ENCODE peak calls at places on chromosomes 12 and 14, in seven cellular contexts. One of them, this sample, is unnamed.

GRCh38 chr12:55829967-55830600 is 697 bp upstream of the DNAJC14 start:
- DNase-seq in fibroblast of the aortic adventitia: no peak
- DNase-seq in astrocyte of the cerebellum: no peak
- DNase-seq in right lobe of liver: peak; percentile 80
- DNase-seq in heart left ventricle: peak; percentile 45
- DNase-seq in uterus: peak; percentile 73
- DNase-seq in cardiac fibroblast: no peak
- DNase-seq in this sample: no peak

GRCh38 chr12:105510526-105510925 is 180.0 kb downstream of the C12orf75 start:
- DNase-seq in cardiac fibroblast: no peak
- DNase-seq in heart left ventricle: no peak
- DNase-seq in fibroblast of the aortic adventitia: no peak
- DNase-seq in right lobe of liver: no peak
- DNase-seq in astrocyte of the cerebellum: no peak
- DNase-seq in uterus: no peak
- DNase-seq in this sample: no peak

GRCh38 chr14:98909251-98909944 is 362.6 kb downstream of the BCL11B start:
- DNase-seq in astrocyte of the cerebellum: peak; percentile 66
- DNase-seq in fibroblast of the aortic adventitia: no peak
- DNase-seq in right lobe of liver: no peak
- DNase-seq in cardiac fibroblast: peak; percentile 5
- DNase-seq in heart left ventricle: no peak
- DNase-seq in uterus: no peak
- DNase-seq in this sample: no peak

GRCh38 chr14:91889477-91890211 is 22.3 kb upstream of the TC2N start:
- DNase-seq in right lobe of liver: peak; percentile 83
- DNase-seq in heart left ventricle: peak; percentile 59
- DNase-seq in astrocyte of the cerebellum: no peak
- DNase-seq in fibroblast of the aortic adventitia: no peak
- DNase-seq in uterus: peak; percentile 55
- DNase-seq in cardiac fibroblast: no peak
- DNase-seq in this sample: no peak

GRCh38 chr14:50520947-50521815 is 11.2 kb downstream of the MAP4K5 start:
- DNase-seq in heart left ventricle: no peak
- DNase-seq in uterus: no peak
- DNase-seq in cardiac fibroblast: peak; percentile 33
- DNase-seq in fibroblast of the aortic adventitia: peak; percentile 85
- DNase-seq in astrocyte of the cerebellum: peak; percentile 63
- DNase-seq in right lobe of liver: no peak
- DNase-seq in this sample: peak; percentile 42

GRCh38 chr14:44339256-44339655 is 167.8 kb downstream of the FSCB start:
- DNase-seq in fibroblast of the aortic adventitia: no peak
- DNase-seq in astrocyte of the cerebellum: no peak
- DNase-seq in heart left ventricle: no peak
- DNase-seq in cardiac fibroblast: no peak
- DNase-seq in right lobe of liver: no peak
- DNase-seq in uterus: no peak
- DNase-seq in this sample: no peak

GRCh38 chr14:103030741-103031565 is 26.4 kb downstream of the CDC42BPB start:
- DNase-seq in cardiac fibroblast: no peak
- DNase-seq in uterus: no peak
- DNase-seq in fibroblast of the aortic adventitia: no peak
- DNase-seq in right lobe of liver: no peak
- DNase-seq in astrocyte of the cerebellum: no peak
- DNase-seq in heart left ventricle: no peak
- DNase-seq in this sample: no peak

GRCh38 chr14:62654641-62655040 is 390.6 kb downstream of the KCNH5 start:
- DNase-seq in heart left ventricle: no peak
- DNase-seq in uterus: no peak
- DNase-seq in cardiac fibroblast: peak; percentile 31
- DNase-seq in astrocyte of the cerebellum: peak; percentile 2
- DNase-seq in right lobe of liver: no peak
- DNase-seq in fibroblast of the aortic adventitia: peak; percentile 20
- DNase-seq in this sample: no peak

GRCh38 chr12:27595231-27595642 is 71.2 kb downstream of the PPFIBP1 start:
- DNase-seq in right lobe of liver: no peak
- DNase-seq in heart left ventricle: peak; percentile 74
- DNase-seq in uterus: peak; percentile 75
- DNase-seq in cardiac fibroblast: peak; percentile 96
- DNase-seq in fibroblast of the aortic adventitia: peak; percentile 90
- DNase-seq in astrocyte of the cerebellum: peak; percentile 89
- DNase-seq in this sample: peak; percentile 50

GRCh38 chr12:46265734-46266133 is 3.1 kb downstream of the SLC38A1 start:
- DNase-seq in heart left ventricle: no peak
- DNase-seq in astrocyte of the cerebellum: no peak
- DNase-seq in cardiac fibroblast: no peak
- DNase-seq in fibroblast of the aortic adventitia: no peak
- DNase-seq in uterus: no peak
- DNase-seq in right lobe of liver: no peak
- DNase-seq in this sample: no peak
- H3K4me3 ChIP-seq in heart left ventricle: peak overlapping the region; percentile 69
- H3K4me3 ChIP-seq in astrocyte of the cerebellum: peak overlapping the region; percentile 79
- H3K4me3 ChIP-seq in cardiac fibroblast: no peak overlapping the region
- H3K4me3 ChIP-seq in fibroblast of the aortic adventitia: peak overlapping the region; percentile 91
- H3K4me3 ChIP-seq in uterus: no peak overlapping the region
- H3K4me3 ChIP-seq in right lobe of liver: no peak overlapping the region
- H3K4me3 ChIP-seq in this sample: no peak overlapping the region

GRCh38 chr14:67882973-67883372 is 63.4 kb downstream of the RAD51B start:
- DNase-seq in heart left ventricle: no peak
- DNase-seq in astrocyte of the cerebellum: no peak
- DNase-seq in fibroblast of the aortic adventitia: no peak
- DNase-seq in uterus: no peak
- DNase-seq in right lobe of liver: no peak
- DNase-seq in cardiac fibroblast: no peak
- DNase-seq in this sample: no peak

GRCh38 chr14:67887478-67887877 is 67.9 kb downstream of the RAD51B start:
- DNase-seq in astrocyte of the cerebellum: no peak
- DNase-seq in fibroblast of the aortic adventitia: no peak
- DNase-seq in cardiac fibroblast: no peak
- DNase-seq in right lobe of liver: no peak
- DNase-seq in heart left ventricle: no peak
- DNase-seq in uterus: no peak
- DNase-seq in this sample: no peak

GRCh38 chr14:67886221-67886620 is 66.6 kb downstream of the RAD51B start:
- DNase-seq in cardiac fibroblast: no peak
- DNase-seq in uterus: no peak
- DNase-seq in right lobe of liver: no peak
- DNase-seq in fibroblast of the aortic adventitia: no peak
- DNase-seq in astrocyte of the cerebellum: no peak
- DNase-seq in heart left ventricle: no peak
- DNase-seq in this sample: no peak

GRCh38 chr14:67881225-67881624 is 61.6 kb downstream of the RAD51B start:
- DNase-seq in uterus: no peak
- DNase-seq in right lobe of liver: no peak
- DNase-seq in astrocyte of the cerebellum: no peak
- DNase-seq in heart left ventricle: no peak
- DNase-seq in cardiac fibroblast: no peak
- DNase-seq in fibroblast of the aortic adventitia: no peak
- DNase-seq in this sample: no peak

GRCh38 chr14:67883717-67884116 is 64.1 kb downstream of the RAD51B start:
- DNase-seq in uterus: no peak
- DNase-seq in heart left ventricle: no peak
- DNase-seq in astrocyte of the cerebellum: no peak
- DNase-seq in fibroblast of the aortic adventitia: peak; percentile 59
- DNase-seq in right lobe of liver: no peak
- DNase-seq in cardiac fibroblast: peak; percentile 56
- DNase-seq in this sample: peak; percentile 3
- TF ChIP-seq CTCF in uterus: peak; percentile 41
- TF ChIP-seq CTCF in heart left ventricle: peak; percentile 27
- TF ChIP-seq CTCF in astrocyte of the cerebellum: no peak
- TF ChIP-seq CTCF in fibroblast of the aortic adventitia: peak; percentile 29
- TF ChIP-seq CTCF in right lobe of liver: peak; percentile 45
- TF ChIP-seq CTCF in cardiac fibroblast: peak; percentile 21
- TF ChIP-seq CTCF in this sample: no peak

GRCh38 chr14:89384023-89384422 is 33.0 kb downstream of the FOXN3 start:
- DNase-seq in cardiac fibroblast: no peak
- DNase-seq in uterus: no peak
- DNase-seq in right lobe of liver: no peak
- DNase-seq in fibroblast of the aortic adventitia: no peak
- DNase-seq in astrocyte of the cerebellum: no peak
- DNase-seq in heart left ventricle: no peak
- DNase-seq in this sample: no peak
- H3K4me3 ChIP-seq in cardiac fibroblast: no peak overlapping the region
- H3K4me3 ChIP-seq in uterus: no peak overlapping the region
- H3K4me3 ChIP-seq in right lobe of liver: no peak overlapping the region
- H3K4me3 ChIP-seq in fibroblast of the aortic adventitia: no peak overlapping the region
- H3K4me3 ChIP-seq in astrocyte of the cerebellum: no peak overlapping the region
- H3K4me3 ChIP-seq in heart left ventricle: no peak overlapping the region
- H3K4me3 ChIP-seq in this sample: no peak overlapping the region

GRCh38 chr14:93113678-93114067 is 2.1 kb downstream of the ITPK1 start:
- DNase-seq in heart left ventricle: no peak
- DNase-seq in fibroblast of the aortic adventitia: no peak
- DNase-seq in astrocyte of the cerebellum: no peak
- DNase-seq in uterus: no peak
- DNase-seq in cardiac fibroblast: no peak
- DNase-seq in right lobe of liver: no peak
- DNase-seq in this sample: no peak

GRCh38 chr14:93114068-93114710 is 1.5 kb downstream of the ITPK1 start:
- DNase-seq in heart left ventricle: no peak
- DNase-seq in astrocyte of the cerebellum: no peak
- DNase-seq in right lobe of liver: no peak
- DNase-seq in cardiac fibroblast: no peak
- DNase-seq in uterus: no peak
- DNase-seq in fibroblast of the aortic adventitia: no peak
- DNase-seq in this sample: no peak

GRCh38 chr14:93115920-93116675 is at the start of gene ITPK1:
- DNase-seq in heart left ventricle: peak; percentile 48
- DNase-seq in uterus: peak; percentile 49
- DNase-seq in cardiac fibroblast: peak; percentile 66
- DNase-seq in astrocyte of the cerebellum: no peak
- DNase-seq in fibroblast of the aortic adventitia: peak; percentile 35
- DNase-seq in right lobe of liver: peak; percentile 75
- DNase-seq in this sample: no peak

GRCh38 chr14:93115069-93115919 is 431 bp downstream of the ITPK1 start:
- DNase-seq in cardiac fibroblast: peak; percentile 92
- DNase-seq in uterus: peak; percentile 84
- DNase-seq in right lobe of liver: peak; percentile 95
- DNase-seq in astrocyte of the cerebellum: peak; percentile 44
- DNase-seq in heart left ventricle: peak; percentile 91
- DNase-seq in fibroblast of the aortic adventitia: peak; percentile 76
- DNase-seq in this sample: no peak

GRCh38 chr14:93114713-93115068 is 1.0 kb downstream of the ITPK1 start:
- DNase-seq in fibroblast of the aortic adventitia: no peak
- DNase-seq in cardiac fibroblast: no peak
- DNase-seq in heart left ventricle: no peak
- DNase-seq in astrocyte of the cerebellum: no peak
- DNase-seq in uterus: peak; percentile 37
- DNase-seq in right lobe of liver: peak; percentile 74
- DNase-seq in this sample: no peak
- TF ChIP-seq CTCF in fibroblast of the aortic adventitia: no peak
- TF ChIP-seq CTCF in cardiac fibroblast: no peak
- TF ChIP-seq CTCF in heart left ventricle: no peak
- TF ChIP-seq CTCF in astrocyte of the cerebellum: peak; percentile 5
- TF ChIP-seq CTCF in uterus: peak; percentile 30
- TF ChIP-seq CTCF in right lobe of liver: no peak
- TF ChIP-seq CTCF in this sample: no peak

DNA sequence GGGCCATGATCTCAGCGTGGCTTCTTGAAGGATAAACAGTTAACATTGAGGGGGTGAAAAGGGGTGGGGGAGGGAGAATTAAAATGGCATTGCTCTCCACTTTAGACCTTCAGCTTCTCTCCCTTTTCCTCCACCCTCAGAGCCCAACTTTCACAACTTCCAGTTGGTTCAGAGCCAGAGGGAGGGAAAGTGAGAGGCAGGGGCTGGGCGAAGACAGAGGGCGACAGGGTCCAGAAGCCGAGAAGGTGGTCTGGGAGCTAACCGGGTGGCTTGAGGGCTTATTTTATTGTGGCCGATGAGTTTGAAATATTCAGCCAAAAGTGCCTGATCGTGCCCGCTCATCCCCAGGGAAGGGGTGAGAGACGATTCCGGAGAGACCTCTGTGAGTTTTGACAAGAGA is 4.1 kb downstream of the BMP4 start:
- DNase-seq in uterus: no peak
- DNase-seq in heart left ventricle: no peak
- DNase-seq in astrocyte of the cerebellum: no peak
- DNase-seq in cardiac fibroblast: peak; percentile 44
- DNase-seq in fibroblast of the aortic adventitia: no peak
- DNase-seq in right lobe of liver: no peak
- DNase-seq in this sample: no peak
- H3K4me3 ChIP-seq in uterus: peak overlapping the region; percentile 42
- H3K4me3 ChIP-seq in heart left ventricle: peak overlapping the region; percentile 57
- H3K4me3 ChIP-seq in astrocyte of the cerebellum: peak overlapping the region; percentile 82
- H3K4me3 ChIP-seq in cardiac fibroblast: peak overlapping the region; percentile 72
- H3K4me3 ChIP-seq in fibroblast of the aortic adventitia: peak overlapping the region; percentile 70
- H3K4me3 ChIP-seq in right lobe of liver: peak overlapping the region; percentile 66
- H3K4me3 ChIP-seq in this sample: peak overlapping the region; percentile 61

GRCh38 chr14:24310666-24311604 is at the start of gene LTB4R:
- DNase-seq in cardiac fibroblast: peak; percentile 85
- DNase-seq in heart left ventricle: peak; percentile 78
- DNase-seq in right lobe of liver: peak; percentile 92
- DNase-seq in fibroblast of the aortic adventitia: peak; percentile 70
- DNase-seq in uterus: no peak
- DNase-seq in astrocyte of the cerebellum: peak; percentile 42
- DNase-seq in this sample: no peak
- TF ChIP-seq CTCF in cardiac fibroblast: no peak
- TF ChIP-seq CTCF in heart left ventricle: peak; percentile 24
- TF ChIP-seq CTCF in right lobe of liver: peak; percentile 49
- TF ChIP-seq CTCF in fibroblast of the aortic adventitia: peak; percentile 26
- TF ChIP-seq CTCF in uterus: peak; percentile 35
- TF ChIP-seq CTCF in astrocyte of the cerebellum: peak; percentile 23
- TF ChIP-seq CTCF in this sample: peak; percentile 18

GRCh38 chr12:32755051-32755653 is 545 bp downstream of the YARS2 start:
- DNase-seq in astrocyte of the cerebellum: peak; percentile 11
- DNase-seq in heart left ventricle: peak; percentile 47
- DNase-seq in right lobe of liver: peak; percentile 84
- DNase-seq in cardiac fibroblast: peak; percentile 76
- DNase-seq in fibroblast of the aortic adventitia: peak; percentile 71
- DNase-seq in uterus: peak; percentile 36
- DNase-seq in this sample: peak; percentile 29

GRCh38 chr12:32754101-32754500 is 1.6 kb downstream of the YARS2 start:
- DNase-seq in cardiac fibroblast: peak; percentile 22
- DNase-seq in astrocyte of the cerebellum: no peak
- DNase-seq in fibroblast of the aortic adventitia: peak; percentile 23
- DNase-seq in heart left ventricle: no peak
- DNase-seq in uterus: no peak
- DNase-seq in right lobe of liver: no peak
- DNase-seq in this sample: no peak

GRCh38 chr12:32755654-32756475 is at the start of gene YARS2:
- DNase-seq in heart left ventricle: peak; percentile 94
- DNase-seq in uterus: peak; percentile 96
- DNase-seq in fibroblast of the aortic adventitia: peak; percentile 99
- DNase-seq in right lobe of liver: peak; percentile 95
- DNase-seq in astrocyte of the cerebellum: peak; percentile 97
- DNase-seq in cardiac fibroblast: peak; percentile 99
- DNase-seq in this sample: peak; percentile 96

GRCh38 chr12:32756476-32757158 is 920 bp upstream of the YARS2 start:
- DNase-seq in fibroblast of the aortic adventitia: peak; percentile 2
- DNase-seq in right lobe of liver: no peak
- DNase-seq in heart left ventricle: no peak
- DNase-seq in astrocyte of the cerebellum: no peak
- DNase-seq in cardiac fibroblast: no peak
- DNase-seq in uterus: peak; percentile 14
- DNase-seq in this sample: no peak

DNA sequence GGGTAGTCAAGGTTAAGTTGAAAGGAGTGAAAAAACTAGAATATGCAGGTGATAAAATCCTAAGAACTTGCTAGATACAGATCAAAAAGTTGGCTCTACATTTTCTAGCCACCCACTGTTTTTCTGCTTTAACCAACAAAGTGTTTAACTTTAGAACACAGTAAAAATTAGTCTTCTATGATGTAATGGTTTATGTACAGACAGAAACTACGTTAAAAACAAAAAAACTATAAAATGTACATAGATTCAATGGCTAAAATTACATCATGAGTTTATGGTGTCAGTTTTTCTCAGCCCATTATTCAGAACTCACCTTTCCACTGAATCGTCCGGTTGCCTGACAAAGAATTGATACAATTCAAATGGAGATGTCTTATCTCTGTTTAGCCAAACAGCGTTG is 2.1 kb downstream of the YARS2 start:
- DNase-seq in astrocyte of the cerebellum: no peak
- DNase-seq in heart left ventricle: no peak
- DNase-seq in right lobe of liver: no peak
- DNase-seq in cardiac fibroblast: no peak
- DNase-seq in fibroblast of the aortic adventitia: no peak
- DNase-seq in uterus: no peak
- DNase-seq in this sample: no peak
- H3K4me3 ChIP-seq in astrocyte of the cerebellum: peak overlapping the region; percentile 76
- H3K4me3 ChIP-seq in heart left ventricle: no peak overlapping the region
- H3K4me3 ChIP-seq in right lobe of liver: no peak overlapping the region
- H3K4me3 ChIP-seq in cardiac fibroblast: no peak overlapping the region
- H3K4me3 ChIP-seq in fibroblast of the aortic adventitia: peak overlapping the region; percentile 99
- H3K4me3 ChIP-seq in uterus: no peak overlapping the region
- H3K4me3 ChIP-seq in this sample: no peak overlapping the region

This sample was measured in AG09309.